ENCODE peak calls at places on chromosome 21, in six cellular contexts. W, X, J, C, N and U are unnamed samples.

GRCh38 chr21:32414579-32415358 is 2.3 kb downstream of the EVA1C start:
- DNase-seq in W (no peak), X (no peak), J (peak), C (no peak), N (no peak), U (no peak)

GRCh38 chr21:38668067-38668466 is 137.7 kb upstream of the ETS2 start:
- DNase-seq in W (no peak), X (no peak), J (no peak), C (no peak), N (no peak), U (no peak)

GRCh38 chr21:45555557-45556301 is 13.5 kb upstream of the SLC19A1 start:
- DNase-seq in W (peak), X (no peak), J (peak), C (peak), N (no peak), U (peak)

GRCh38 chr21:28644762-28645161 is 347.9 kb downstream of the LTN1 start:
- DNase-seq in W (no peak), X (no peak), J (no peak), C (no peak), N (no peak), U (no peak)

GRCh38 chr21:25657140-25657539 is 18.1 kb downstream of the JAM2 start:
- DNase-seq in W (no peak), X (no peak), J (no peak), C (no peak), N (no peak), U (no peak)

GRCh38 chr21:43645414-43645891 is 13.8 kb downstream of the HSF2BP start:
- DNase-seq in W (peak), X (no peak), J (peak), C (peak), N (no peak), U (no peak)

GRCh38 chr21:44969965-44970755 is 30.3 kb downstream of the SLX9 start:
- DNase-seq in W (peak), X (no peak), J (no peak), C (no peak), N (no peak), U (no peak)

GRCh38 chr21:35503646-35504045 is 454.5 kb upstream of the RUNX1 start:
- DNase-seq in W (peak), X (peak), J (no peak), C (no peak), N (no peak), U (no peak)

GRCh38 chr21:39479164-39479563 is 27.4 kb downstream of the SH3BGR start:
- DNase-seq in W (no peak), X (no peak), J (no peak), C (no peak), N (no peak), U (no peak)

GRCh38 chr21:40936151-40936550 is 89.2 kb upstream of the DSCAM start:
- DNase-seq in W (no peak), X (no peak), J (no peak), C (no peak), N (no peak), U (no peak)

GRCh38 chr21:33350676-33351075 is 25.9 kb downstream of the IFNAR1 start:
- DNase-seq in W (no peak), X (no peak), J (no peak), C (no peak), N (no peak), U (no peak)

GRCh38 chr21:28614816-28615215 is 377.9 kb downstream of the LTN1 start:
- DNase-seq in W (no peak), X (no peak), J (no peak), C (no peak), N (no peak), U (no peak)

GRCh38 chr21:31509108-31510017 is 150.1 kb upstream of the SOD1 start:
- DNase-seq in W (peak), X (peak), J (no peak), C (peak), N (peak), U (peak)

GRCh38 chr21:19995253-19995652 is 1003.0 kb upstream of the NCAM2 start:
- DNase-seq in W (no peak), X (no peak), J (no peak), C (no peak), N (no peak), U (no peak)

GRCh38 chr21:15850645-15851044 is 120.9 kb downstream of the USP25 start:
- DNase-seq in W (no peak), X (no peak), J (peak), C (no peak), N (no peak), U (no peak)

GRCh38 chr21:34640858-34641257 is 25.9 kb upstream of the RCAN1 start:
- DNase-seq in W (no peak), X (no peak), J (peak), C (no peak), N (no peak), U (no peak)

GRCh38 chr21:29413683-29414082 is 115.0 kb downstream of the BACH1 start:
- DNase-seq in W (no peak), X (no peak), J (no peak), C (no peak), N (no peak), U (no peak)

GRCh38 chr21:28737671-28738279 is 254.9 kb downstream of the LTN1 start:
- DNase-seq in W (peak), X (no peak), J (no peak), C (no peak), N (no peak), U (no peak)

GRCh38 chr21:25281134-25281533 is 326.1 kb downstream of the MRPL39 start:
- DNase-seq in W (no peak), X (no peak), J (no peak), C (no peak), N (no peak), U (no peak)